ENCODE peak calls at places on chromosome 20, in seven cellular contexts. One of them, this sample, is unnamed.

GRCh38 chr20:38873050-38873581 is 53.1 kb upstream of the FAM83D start:
- DNase-seq in endothelial cell of umbilical vein: no peak
- DNase-seq in tibial nerve: no peak
- DNase-seq in right lobe of liver: no peak
- DNase-seq in A549: no peak
- DNase-seq in testis: no peak
- DNase-seq in H54: no peak
- DNase-seq in this sample: peak

GRCh38 chr20:15604406-15604805 is 968.8 kb downstream of the KIF16B start:
- DNase-seq in tibial nerve: no peak
- DNase-seq in testis: no peak
- DNase-seq in H54: no peak
- DNase-seq in endothelial cell of umbilical vein: no peak
- DNase-seq in A549: no peak
- DNase-seq in right lobe of liver: no peak
- DNase-seq in this sample: no peak

GRCh38 chr20:15643713-15644112 is 929.5 kb downstream of the KIF16B start:
- DNase-seq in endothelial cell of umbilical vein: peak
- DNase-seq in right lobe of liver: no peak
- DNase-seq in A549: peak
- DNase-seq in tibial nerve: no peak
- DNase-seq in testis: no peak
- DNase-seq in H54: no peak
- DNase-seq in this sample: no peak

GRCh38 chr20:361562-361961 is 14.7 kb downstream of the NRSN2 start:
- DNase-seq in testis: no peak
- DNase-seq in A549: no peak
- DNase-seq in right lobe of liver: no peak
- DNase-seq in H54: no peak
- DNase-seq in endothelial cell of umbilical vein: no peak
- DNase-seq in tibial nerve: no peak
- DNase-seq in this sample: no peak

GRCh38 chr20:15214051-15214450 is 876.6 kb upstream of the FLRT3 start:
- DNase-seq in endothelial cell of umbilical vein: no peak
- DNase-seq in tibial nerve: no peak
- DNase-seq in testis: no peak
- DNase-seq in right lobe of liver: no peak
- DNase-seq in H54: no peak
- DNase-seq in A549: no peak
- DNase-seq in this sample: no peak

GRCh38 chr20:47503685-47504084 is 2.0 kb downstream of the NCOA3 start:
- DNase-seq in H54: no peak
- DNase-seq in tibial nerve: no peak
- DNase-seq in testis: no peak
- DNase-seq in right lobe of liver: no peak
- DNase-seq in A549: no peak
- DNase-seq in endothelial cell of umbilical vein: peak
- DNase-seq in this sample: no peak

GRCh38 chr20:7038029-7038428 is 270.5 kb downstream of the BMP2 start:
- DNase-seq in testis: no peak
- DNase-seq in endothelial cell of umbilical vein: no peak
- DNase-seq in right lobe of liver: no peak
- DNase-seq in A549: no peak
- DNase-seq in tibial nerve: no peak
- DNase-seq in H54: no peak
- DNase-seq in this sample: no peak

GRCh38 chr20:38223743-38224100 is 36.8 kb downstream of the KIAA1755 start:
- DNase-seq in endothelial cell of umbilical vein: no peak
- DNase-seq in H54: no peak
- DNase-seq in A549: no peak
- DNase-seq in tibial nerve: no peak
- DNase-seq in right lobe of liver: no peak
- DNase-seq in testis: no peak
- DNase-seq in this sample: no peak

GRCh38 chr20:62365814-62366369 is 1.2 kb downstream of the LAMA5 start:
- DNase-seq in endothelial cell of umbilical vein: no peak
- DNase-seq in A549: no peak
- DNase-seq in testis: no peak
- DNase-seq in tibial nerve: no peak
- DNase-seq in right lobe of liver: peak
- DNase-seq in H54: peak
- DNase-seq in this sample: no peak

GRCh38 chr20:16178671-16179070 is 394.6 kb downstream of the KIF16B start:
- DNase-seq in tibial nerve: no peak
- DNase-seq in A549: no peak
- DNase-seq in right lobe of liver: no peak
- DNase-seq in testis: no peak
- DNase-seq in endothelial cell of umbilical vein: no peak
- DNase-seq in H54: no peak
- DNase-seq in this sample: no peak

GRCh38 chr20:58192567-58192966 is 35.9 kb downstream of the ANKRD60 start:
- DNase-seq in A549: no peak
- DNase-seq in tibial nerve: no peak
- DNase-seq in testis: no peak
- DNase-seq in right lobe of liver: no peak
- DNase-seq in H54: no peak
- DNase-seq in endothelial cell of umbilical vein: peak
- DNase-seq in this sample: peak

GRCh38 chr20:23156170-23156841 is 70.2 kb upstream of the CD93 start:
- DNase-seq in right lobe of liver: peak
- DNase-seq in endothelial cell of umbilical vein: peak
- DNase-seq in A549: peak
- DNase-seq in H54: peak
- DNase-seq in testis: peak
- DNase-seq in tibial nerve: peak
- DNase-seq in this sample: no peak

GRCh38 chr20:57654998-57655811 is 35.0 kb upstream of the ZBP1 start:
- DNase-seq in tibial nerve: peak
- DNase-seq in testis: peak
- DNase-seq in A549: peak
- DNase-seq in right lobe of liver: no peak
- DNase-seq in H54: no peak
- DNase-seq in endothelial cell of umbilical vein: no peak
- DNase-seq in this sample: no peak

GRCh38 chr20:10978019-10978702 is 304.4 kb upstream of the JAG1 start:
- DNase-seq in right lobe of liver: no peak
- DNase-seq in endothelial cell of umbilical vein: no peak
- DNase-seq in A549: no peak
- DNase-seq in tibial nerve: no peak
- DNase-seq in testis: no peak
- DNase-seq in H54: no peak
- DNase-seq in this sample: no peak

GRCh38 chr20:57420571-57421257 is 29.5 kb downstream of the RBM38 start:
- DNase-seq in H54: no peak
- DNase-seq in right lobe of liver: no peak
- DNase-seq in testis: no peak
- DNase-seq in A549: no peak
- DNase-seq in tibial nerve: no peak
- DNase-seq in endothelial cell of umbilical vein: no peak
- DNase-seq in this sample: no peak

DNA sequence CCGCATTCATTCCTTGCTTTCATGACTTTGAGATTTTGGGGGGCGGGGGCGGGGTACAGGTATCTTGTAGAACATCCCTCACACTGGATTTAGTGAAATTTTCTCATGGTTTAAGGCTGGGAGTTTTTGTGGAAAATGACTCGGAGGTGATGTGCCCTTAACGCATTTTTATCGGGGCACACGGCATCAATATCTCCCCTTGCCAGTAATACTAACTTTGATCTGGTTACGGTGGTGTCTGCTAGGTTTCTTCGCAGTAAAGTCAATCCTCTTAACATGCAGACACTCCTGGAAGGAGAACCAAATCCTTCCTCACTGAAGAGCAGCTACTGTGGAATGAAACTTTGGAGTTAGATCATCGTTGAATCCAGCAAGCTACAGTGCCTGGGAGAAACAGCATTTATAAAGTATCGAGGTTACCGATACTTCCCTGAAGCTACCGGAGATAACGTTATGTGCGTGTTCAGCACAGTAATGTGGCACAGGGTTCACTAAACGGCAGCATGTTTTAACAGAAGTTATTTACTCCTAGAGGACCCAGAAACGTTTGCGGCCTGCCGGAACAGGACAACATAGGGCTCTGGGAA is 1.2 kb upstream of the DYNLRB1 start:
- DNase-seq in H54: no peak
- DNase-seq in testis: no peak
- DNase-seq in tibial nerve: no peak
- DNase-seq in right lobe of liver: no peak
- DNase-seq in A549: no peak
- DNase-seq in endothelial cell of umbilical vein: peak
- DNase-seq in this sample: no peak
- TF ChIP-seq POLR2A in H54: no peak
- TF ChIP-seq POLR2A in testis: no peak
- TF ChIP-seq POLR2A in tibial nerve: no peak
- TF ChIP-seq POLR2A in right lobe of liver: no peak
- TF ChIP-seq POLR2A in A549: no peak
- TF ChIP-seq POLR2A in endothelial cell of umbilical vein: no peak
- TF ChIP-seq POLR2A in this sample: no peak

DNA sequence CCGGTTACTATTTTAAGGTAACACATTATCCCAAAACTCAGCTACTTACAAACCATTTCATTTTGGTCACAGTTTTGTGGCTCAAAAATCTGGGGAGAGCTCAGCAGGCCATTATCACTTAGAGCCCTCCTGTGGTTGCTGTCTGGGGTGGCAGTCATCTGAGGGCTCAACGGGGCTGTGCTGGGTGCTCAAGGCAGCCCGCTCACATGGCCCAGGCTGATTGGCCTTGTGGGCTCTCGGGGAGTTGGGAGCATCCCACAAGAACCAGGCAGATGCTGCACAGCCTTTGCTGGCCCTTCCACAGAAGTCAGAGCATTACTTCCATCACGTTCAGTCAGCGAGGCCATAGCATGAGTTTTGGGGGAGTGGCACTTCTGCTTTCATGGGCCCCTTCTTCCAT is 6.3 kb upstream of the VSX1 start:
- DNase-seq in right lobe of liver: no peak
- DNase-seq in A549: no peak
- DNase-seq in testis: no peak
- DNase-seq in tibial nerve: no peak
- DNase-seq in H54: no peak
- DNase-seq in endothelial cell of umbilical vein: no peak
- DNase-seq in this sample: no peak
- TF ChIP-seq POLR2A in right lobe of liver: no peak
- TF ChIP-seq POLR2A in A549: no peak
- TF ChIP-seq POLR2A in testis: no peak
- TF ChIP-seq POLR2A in tibial nerve: no peak
- TF ChIP-seq POLR2A in H54: no peak
- TF ChIP-seq POLR2A in endothelial cell of umbilical vein: no peak
- TF ChIP-seq POLR2A in this sample: no peak

GRCh38 chr20:63738687-63739128 is 868 bp upstream of the SLC2A4RG start:
- DNase-seq in testis: peak
- DNase-seq in right lobe of liver: peak
- DNase-seq in H54: no peak
- DNase-seq in A549: no peak
- DNase-seq in endothelial cell of umbilical vein: no peak
- DNase-seq in tibial nerve: peak
- DNase-seq in this sample: no peak
- TF ChIP-seq POLR2A in testis: no peak
- TF ChIP-seq POLR2A in right lobe of liver: no peak
- TF ChIP-seq POLR2A in H54: no peak
- TF ChIP-seq POLR2A in A549: no peak
- TF ChIP-seq POLR2A in endothelial cell of umbilical vein: no peak
- TF ChIP-seq POLR2A in tibial nerve: no peak
- TF ChIP-seq POLR2A in this sample: no peak

DNA sequence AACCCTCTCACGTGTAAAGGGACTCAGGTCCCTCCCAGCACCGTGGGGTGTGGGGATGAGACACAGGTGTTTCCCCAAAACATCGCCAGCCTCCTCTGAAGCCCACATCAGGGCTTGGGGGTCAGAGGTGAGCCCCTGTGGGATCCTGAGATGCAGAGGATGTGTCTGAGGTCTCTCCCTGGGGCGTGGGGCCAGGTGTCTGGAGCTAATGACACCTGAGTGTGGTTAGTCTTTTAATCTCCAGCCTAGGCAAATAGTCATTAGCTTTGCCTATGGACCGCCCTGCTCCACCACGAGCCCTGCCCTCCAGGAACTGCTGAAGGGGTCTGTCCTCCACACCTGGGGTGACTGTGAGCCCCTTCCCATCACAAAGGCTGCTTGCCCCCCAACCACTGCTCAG is 1.7 kb downstream of the SRMS start:
- DNase-seq in right lobe of liver: no peak
- DNase-seq in testis: no peak
- DNase-seq in A549: no peak
- DNase-seq in tibial nerve: no peak
- DNase-seq in endothelial cell of umbilical vein: no peak
- DNase-seq in H54: no peak
- DNase-seq in this sample: no peak
- TF ChIP-seq POLR2A in right lobe of liver: no peak
- TF ChIP-seq POLR2A in testis: no peak
- TF ChIP-seq POLR2A in A549: no peak
- TF ChIP-seq POLR2A in tibial nerve: no peak
- TF ChIP-seq POLR2A in endothelial cell of umbilical vein: no peak
- TF ChIP-seq POLR2A in H54: no peak
- TF ChIP-seq POLR2A in this sample: no peak

GRCh38 chr20:17875106-17875980 is 93.3 kb downstream of the SNX5 start:
- DNase-seq in H54: no peak
- DNase-seq in tibial nerve: peak
- DNase-seq in A549: no peak
- DNase-seq in right lobe of liver: peak
- DNase-seq in testis: peak
- DNase-seq in endothelial cell of umbilical vein: peak
- DNase-seq in this sample: no peak
- TF ChIP-seq POLR2A in H54: no peak
- TF ChIP-seq POLR2A in tibial nerve: no peak
- TF ChIP-seq POLR2A in A549: no peak
- TF ChIP-seq POLR2A in right lobe of liver: peak
- TF ChIP-seq POLR2A in testis: no peak
- TF ChIP-seq POLR2A in endothelial cell of umbilical vein: no peak
- TF ChIP-seq POLR2A in this sample: no peak

GRCh38 chr20:41027366-41027765 is 1.3 kb upstream of the TOP1 start:
- DNase-seq in testis: no peak
- DNase-seq in H54: no peak
- DNase-seq in right lobe of liver: no peak
- DNase-seq in endothelial cell of umbilical vein: no peak
- DNase-seq in A549: no peak
- DNase-seq in tibial nerve: no peak
- DNase-seq in this sample: no peak

GRCh38 chr20:41027872-41028358 is 707 bp upstream of the TOP1 start:
- DNase-seq in endothelial cell of umbilical vein: no peak
- DNase-seq in H54: no peak
- DNase-seq in tibial nerve: no peak
- DNase-seq in A549: no peak
- DNase-seq in testis: no peak
- DNase-seq in right lobe of liver: no peak
- DNase-seq in this sample: no peak

GRCh38 chr20:41030536-41031242 is 2.1 kb downstream of the TOP1 start:
- DNase-seq in H54: no peak
- DNase-seq in testis: no peak
- DNase-seq in A549: no peak
- DNase-seq in right lobe of liver: no peak
- DNase-seq in tibial nerve: peak
- DNase-seq in endothelial cell of umbilical vein: peak
- DNase-seq in this sample: no peak

GRCh38 chr20:41029150-41029872 is 689 bp downstream of the TOP1 start:
- DNase-seq in endothelial cell of umbilical vein: peak
- DNase-seq in testis: peak
- DNase-seq in A549: peak
- DNase-seq in right lobe of liver: peak
- DNase-seq in tibial nerve: no peak
- DNase-seq in H54: no peak
- DNase-seq in this sample: no peak

GRCh38 chr20:41028359-41029149 is at the start of gene TOP1:
- DNase-seq in testis: peak
- DNase-seq in tibial nerve: peak
- DNase-seq in right lobe of liver: peak
- DNase-seq in A549: peak
- DNase-seq in H54: peak
- DNase-seq in endothelial cell of umbilical vein: peak
- DNase-seq in this sample: peak
- TF ChIP-seq POLR2A in testis: peak
- TF ChIP-seq POLR2A in tibial nerve: peak
- TF ChIP-seq POLR2A in right lobe of liver: peak
- TF ChIP-seq POLR2A in A549: peak
- TF ChIP-seq POLR2A in H54: peak
- TF ChIP-seq POLR2A in endothelial cell of umbilical vein: peak
- TF ChIP-seq POLR2A in this sample: peak

This sample was measured in GM12891.